ENCODE peak calls at places on chromosome 12, in seven cellular contexts. J, U, H, A, I, C and D are unnamed samples.

GRCh38 chr12:116324684-116325664 is 47.5 kb upstream of the MED13L start:
- DNase-seq in J (no peak), U (no peak), H (no peak), A (no peak), I (no peak), C (peak; percentile 27), D (no peak)

GRCh38 chr12:49985981-49986380 is 13.2 kb downstream of the AQP6 start:
- DNase-seq in J (no peak), U (no peak), H (no peak), A (no peak), I (no peak), C (no peak), D (peak; percentile 30)

GRCh38 chr12:10695852-10696251 is 22.0 kb upstream of the STYK1 start:
- DNase-seq in J (no peak), U (no peak), H (no peak), A (no peak), I (no peak), C (no peak), D (no peak)

GRCh38 chr12:119683413-119683812 is 15.5 kb downstream of the PRKAB1 start:
- DNase-seq in J (no peak), U (no peak), H (no peak), A (no peak), I (no peak), C (no peak), D (no peak)

GRCh38 chr12:50103767-50104321 is at the start of gene GPD1:
- DNase-seq in J (no peak), U (no peak), H (peak; percentile 58), A (no peak), I (no peak), C (no peak), D (no peak)

GRCh38 chr12:132904718-132905328 is 17.4 kb upstream of the CHFR start:
- DNase-seq in J (no peak), U (no peak), H (peak; percentile 69), A (peak; percentile 97), I (peak; percentile 85), C (peak; percentile 91), D (no peak)

GRCh38 chr12:53770281-53770680 is 18.5 kb upstream of the CISTR start:
- DNase-seq in J (peak; percentile 75), U (no peak), H (no peak), A (no peak), I (no peak), C (no peak), D (no peak)

GRCh38 chr12:50127546-50127945 is 15.5 kb downstream of the COX14 start:
- DNase-seq in J (no peak), U (no peak), H (no peak), A (peak; percentile 41), I (no peak), C (no peak), D (no peak)

GRCh38 chr12:11886339-11886738 is 184.4 kb upstream of the BCL2L14 start:
- DNase-seq in J (no peak), U (no peak), H (no peak), A (no peak), I (no peak), C (no peak), D (no peak)

GRCh38 chr12:14185441-14186192 is 179.9 kb upstream of the ATF7IP start:
- DNase-seq in J (peak; percentile 35), U (no peak), H (peak; percentile 39), A (no peak), I (no peak), C (peak; percentile 11), D (no peak)

GRCh38 chr12:115072712-115073111 is 388.7 kb upstream of the TBX3 start:
- DNase-seq in J (no peak), U (no peak), H (no peak), A (no peak), I (no peak), C (no peak), D (no peak)

GRCh38 chr12:2691001-2691339 is 103.8 kb upstream of the FKBP4 start:
- DNase-seq in J (no peak), U (no peak), H (peak; percentile 65), A (peak; percentile 80), I (peak; percentile 20), C (peak; percentile 81), D (peak; percentile 82)

GRCh38 chr12:69046920-69047319 is 113.9 kb upstream of the CPM start:
- DNase-seq in J (no peak), U (no peak), H (no peak), A (no peak), I (no peak), C (no peak), D (no peak)

GRCh38 chr12:65962921-65963883 is 138.9 kb downstream of the HMGA2 start:
- DNase-seq in J (peak; percentile 8), U (no peak), H (peak; percentile 16), A (no peak), I (no peak), C (peak; percentile 17), D (no peak)

GRCh38 chr12:88958961-88959360 is 378.7 kb upstream of the KITLG start:
- DNase-seq in J (no peak), U (no peak), H (no peak), A (no peak), I (no peak), C (no peak), D (no peak)

GRCh38 chr12:55704824-55705780 is 2.6 kb downstream of the ITGA7 start:
- DNase-seq in J (no peak), U (no peak), H (no peak), A (no peak), I (no peak), C (no peak), D (no peak)

GRCh38 chr12:55718020-55718419 is 2.2 kb upstream of the RDH5 start:
- DNase-seq in J (no peak), U (no peak), H (peak; percentile 46), A (no peak), I (no peak), C (no peak), D (no peak)

GRCh38 chr12:6193853-6194815 is 6.1 kb upstream of the CD9 start:
- DNase-seq in J (no peak), U (no peak), H (no peak), A (no peak), I (no peak), C (no peak), D (no peak)

GRCh38 chr12:62205348-62205747 is 54.9 kb upstream of the USP15 start:
- DNase-seq in J (no peak), U (no peak), H (no peak), A (no peak), I (no peak), C (no peak), D (no peak)

GRCh38 chr12:106581543-106582263 is 1.1 kb upstream of the RFX4 start:
- DNase-seq in J (no peak), U (no peak), H (peak; percentile 81), A (no peak), I (no peak), C (no peak), D (no peak)

GRCh38 chr12:5512585-5512970 is 80.7 kb downstream of the NTF3 start:
- DNase-seq in J (no peak), U (no peak), H (peak; percentile 15), A (no peak), I (no peak), C (no peak), D (peak; percentile 53)

GRCh38 chr12:47783024-47783755 is 10.2 kb downstream of the SLC48A1 start:
- DNase-seq in J (no peak), U (no peak), H (no peak), A (no peak), I (no peak), C (no peak), D (no peak)

GRCh38 chr12:68790081-68790951 is 17.7 kb upstream of the MDM2 start:
- DNase-seq in J (no peak), U (no peak), H (no peak), A (no peak), I (no peak), C (no peak), D (no peak)

GRCh38 chr12:79344855-79345840 is 345.6 kb downstream of the PAWR start:
- DNase-seq in J (peak; percentile 25), U (peak; percentile 2), H (peak; percentile 35), A (no peak), I (no peak), C (no peak), D (no peak)

GRCh38 chr12:53791735-53792326 is 40.1 kb upstream of the CISTR start:
- DNase-seq in J (no peak), U (no peak), H (peak; percentile 40), A (peak; percentile 64), I (peak; percentile 19), C (peak; percentile 12), D (no peak)

GRCh38 chr12:15842106-15842505 is 40.1 kb upstream of the STRAP start:
- DNase-seq in J (no peak), U (no peak), H (no peak), A (no peak), I (no peak), C (no peak), D (no peak)

GRCh38 chr12:2297004-2297403 is 244.2 kb downstream of the CACNA1C start:
- DNase-seq in J (no peak), U (no peak), H (no peak), A (no peak), I (no peak), C (no peak), D (no peak)

GRCh38 chr12:47817272-47818006 is 2.3 kb downstream of the HDAC7 start:
- DNase-seq in J (no peak), U (no peak), H (no peak), A (no peak), I (no peak), C (no peak), D (no peak)

GRCh38 chr12:4293299-4293941 is 19.9 kb downstream of the CCND2 start:
- DNase-seq in J (no peak), U (no peak), H (no peak), A (peak; percentile 75), I (no peak), C (peak; percentile 60), D (no peak)

GRCh38 chr12:128387811-128388422 is 120.9 kb downstream of the TMEM132C start:
- DNase-seq in J (no peak), U (no peak), H (peak; percentile 80), A (no peak), I (no peak), C (peak; percentile 14), D (peak; percentile 83)

GRCh38 chr12:67042697-67043131 is 226.4 kb upstream of the CAND1 start:
- DNase-seq in J (peak; percentile 61), U (no peak), H (no peak), A (no peak), I (no peak), C (no peak), D (no peak)